ENCODE peak calls at places on chromosomes 7 and 10, in nine cellular contexts. One of them, this sample, is unnamed.

GRCh38 chr10:48792121-48792520 is 107.4 kb downstream of the WDFY4 start:
- DNase-seq in GM23338: no peak
- DNase-seq in stomach: no peak
- DNase-seq in transverse colon: no peak
- DNase-seq in prostate gland: no peak
- DNase-seq in breast epithelium: no peak
- DNase-seq in Panc1: no peak
- DNase-seq in K562: no peak
- DNase-seq in SK-N-SH: no peak
- DNase-seq in this sample: no peak

GRCh38 chr10:1240341-1240775 is 184.2 kb downstream of the WDR37 start:
- DNase-seq in breast epithelium: no peak
- DNase-seq in K562: no peak
- DNase-seq in Panc1: no peak
- DNase-seq in GM23338: peak
- DNase-seq in SK-N-SH: peak
- DNase-seq in prostate gland: no peak
- DNase-seq in stomach: no peak
- DNase-seq in transverse colon: peak
- DNase-seq in this sample: no peak

GRCh38 chr7:155844019-155844453 is 31.8 kb upstream of the SHH start:
- DNase-seq in GM23338: no peak
- DNase-seq in stomach: peak
- DNase-seq in K562: no peak
- DNase-seq in prostate gland: no peak
- DNase-seq in SK-N-SH: no peak
- DNase-seq in Panc1: no peak
- DNase-seq in breast epithelium: no peak
- DNase-seq in transverse colon: peak
- DNase-seq in this sample: no peak

GRCh38 chr10:11682267-11682683 is 59.9 kb upstream of the ECHDC3 start:
- DNase-seq in GM23338: no peak
- DNase-seq in prostate gland: no peak
- DNase-seq in breast epithelium: no peak
- DNase-seq in Panc1: no peak
- DNase-seq in K562: no peak
- DNase-seq in SK-N-SH: no peak
- DNase-seq in stomach: no peak
- DNase-seq in transverse colon: no peak
- DNase-seq in this sample: no peak

GRCh38 chr10:86673216-86673826 is 5.0 kb downstream of the LDB3 start:
- DNase-seq in prostate gland: no peak
- DNase-seq in breast epithelium: no peak
- DNase-seq in GM23338: no peak
- DNase-seq in K562: no peak
- DNase-seq in SK-N-SH: peak
- DNase-seq in Panc1: no peak
- DNase-seq in transverse colon: no peak
- DNase-seq in stomach: no peak
- DNase-seq in this sample: no peak

GRCh38 chr7:4659551-4660286 is 22.4 kb upstream of the FOXK1 start:
- DNase-seq in GM23338: peak
- DNase-seq in stomach: no peak
- DNase-seq in prostate gland: no peak
- DNase-seq in transverse colon: no peak
- DNase-seq in K562: peak
- DNase-seq in SK-N-SH: no peak
- DNase-seq in breast epithelium: no peak
- DNase-seq in Panc1: no peak
- DNase-seq in this sample: no peak

GRCh38 chr7:12550956-12551355 is 19.6 kb upstream of the SCIN start:
- DNase-seq in transverse colon: no peak
- DNase-seq in prostate gland: no peak
- DNase-seq in stomach: no peak
- DNase-seq in breast epithelium: no peak
- DNase-seq in Panc1: no peak
- DNase-seq in K562: no peak
- DNase-seq in GM23338: no peak
- DNase-seq in SK-N-SH: no peak
- DNase-seq in this sample: no peak

GRCh38 chr7:27146491-27147210 is 923 bp downstream of the HOXA6 start:
- DNase-seq in breast epithelium: peak
- DNase-seq in stomach: no peak
- DNase-seq in transverse colon: peak
- DNase-seq in K562: no peak
- DNase-seq in prostate gland: no peak
- DNase-seq in Panc1: no peak
- DNase-seq in SK-N-SH: peak
- DNase-seq in GM23338: peak
- DNase-seq in this sample: no peak

GRCh38 chr7:91264924-91265681 is 870 bp downstream of the FZD1 start:
- DNase-seq in SK-N-SH: peak
- DNase-seq in K562: no peak
- DNase-seq in Panc1: no peak
- DNase-seq in prostate gland: peak
- DNase-seq in GM23338: peak
- DNase-seq in transverse colon: peak
- DNase-seq in stomach: peak
- DNase-seq in breast epithelium: peak
- DNase-seq in this sample: no peak

GRCh38 chr7:85479918-85480658 is 293.2 kb upstream of the SEMA3D start:
- DNase-seq in stomach: no peak
- DNase-seq in transverse colon: no peak
- DNase-seq in Panc1: no peak
- DNase-seq in GM23338: no peak
- DNase-seq in K562: no peak
- DNase-seq in breast epithelium: no peak
- DNase-seq in prostate gland: no peak
- DNase-seq in SK-N-SH: peak
- DNase-seq in this sample: no peak

GRCh38 chr7:24401628-24402593 is 117.9 kb downstream of the NPY start:
- DNase-seq in transverse colon: no peak
- DNase-seq in Panc1: peak
- DNase-seq in K562: peak
- DNase-seq in breast epithelium: no peak
- DNase-seq in SK-N-SH: peak
- DNase-seq in stomach: no peak
- DNase-seq in GM23338: no peak
- DNase-seq in prostate gland: no peak
- DNase-seq in this sample: no peak

GRCh38 chr7:122803323-122803722 is 82.9 kb downstream of the CADPS2 start:
- DNase-seq in K562: no peak
- DNase-seq in breast epithelium: no peak
- DNase-seq in Panc1: no peak
- DNase-seq in SK-N-SH: no peak
- DNase-seq in transverse colon: no peak
- DNase-seq in GM23338: peak
- DNase-seq in prostate gland: no peak
- DNase-seq in stomach: no peak
- DNase-seq in this sample: no peak

GRCh38 chr10:86785968-86786367 is 29.5 kb downstream of the BMPR1A start:
- DNase-seq in prostate gland: no peak
- DNase-seq in breast epithelium: no peak
- DNase-seq in K562: no peak
- DNase-seq in Panc1: no peak
- DNase-seq in transverse colon: no peak
- DNase-seq in stomach: no peak
- DNase-seq in SK-N-SH: no peak
- DNase-seq in GM23338: no peak
- DNase-seq in this sample: no peak

GRCh38 chr7:148262721-148263229 is 327.8 kb upstream of the C7orf33 start:
- DNase-seq in breast epithelium: peak
- DNase-seq in transverse colon: peak
- DNase-seq in prostate gland: peak
- DNase-seq in stomach: peak
- DNase-seq in SK-N-SH: peak
- DNase-seq in GM23338: peak
- DNase-seq in K562: peak
- DNase-seq in Panc1: peak
- DNase-seq in this sample: peak

GRCh38 chr10:5428133-5428532 is 15.8 kb downstream of the NET1 start:
- DNase-seq in Panc1: no peak
- DNase-seq in SK-N-SH: no peak
- DNase-seq in prostate gland: no peak
- DNase-seq in GM23338: no peak
- DNase-seq in K562: no peak
- DNase-seq in stomach: no peak
- DNase-seq in breast epithelium: no peak
- DNase-seq in transverse colon: no peak
- DNase-seq in this sample: no peak

GRCh38 chr10:123136806-123137642 is 1.3 kb downstream of the HMX3 start:
- DNase-seq in prostate gland: no peak
- DNase-seq in K562: peak
- DNase-seq in stomach: no peak
- DNase-seq in Panc1: no peak
- DNase-seq in SK-N-SH: no peak
- DNase-seq in GM23338: peak
- DNase-seq in transverse colon: no peak
- DNase-seq in breast epithelium: no peak
- DNase-seq in this sample: no peak

GRCh38 chr10:14185501-14186045 is 145.2 kb downstream of the FRMD4A start:
- DNase-seq in stomach: no peak
- DNase-seq in K562: peak
- DNase-seq in Panc1: peak
- DNase-seq in GM23338: peak
- DNase-seq in breast epithelium: no peak
- DNase-seq in SK-N-SH: no peak
- DNase-seq in prostate gland: no peak
- DNase-seq in transverse colon: no peak
- DNase-seq in this sample: no peak

GRCh38 chr7:104967595-104967994 is 46.4 kb upstream of the KMT2E start:
- DNase-seq in Panc1: no peak
- DNase-seq in GM23338: no peak
- DNase-seq in stomach: no peak
- DNase-seq in breast epithelium: no peak
- DNase-seq in SK-N-SH: no peak
- DNase-seq in transverse colon: no peak
- DNase-seq in K562: no peak
- DNase-seq in prostate gland: no peak
- DNase-seq in this sample: no peak

GRCh38 chr7:124482229-124482628 is 283.4 kb downstream of the GPR37 start:
- DNase-seq in SK-N-SH: no peak
- DNase-seq in K562: no peak
- DNase-seq in transverse colon: no peak
- DNase-seq in Panc1: no peak
- DNase-seq in prostate gland: no peak
- DNase-seq in stomach: no peak
- DNase-seq in GM23338: peak
- DNase-seq in breast epithelium: no peak
- DNase-seq in this sample: no peak

GRCh38 chr10:74949434-74949833 is 123.0 kb downstream of the KAT6B start:
- DNase-seq in stomach: no peak
- DNase-seq in transverse colon: no peak
- DNase-seq in prostate gland: no peak
- DNase-seq in breast epithelium: no peak
- DNase-seq in SK-N-SH: no peak
- DNase-seq in K562: no peak
- DNase-seq in GM23338: no peak
- DNase-seq in Panc1: no peak
- DNase-seq in this sample: no peak

GRCh38 chr7:117790251-117790650 is 83.0 kb downstream of the CTTNBP2 start:
- DNase-seq in stomach: no peak
- DNase-seq in transverse colon: no peak
- DNase-seq in K562: no peak
- DNase-seq in Panc1: no peak
- DNase-seq in SK-N-SH: no peak
- DNase-seq in prostate gland: no peak
- DNase-seq in GM23338: no peak
- DNase-seq in breast epithelium: no peak
- DNase-seq in this sample: no peak

GRCh38 chr10:43075612-43076003 is 1.3 kb upstream of the RET start:
- DNase-seq in SK-N-SH: peak
- DNase-seq in breast epithelium: no peak
- DNase-seq in GM23338: peak
- DNase-seq in stomach: no peak
- DNase-seq in prostate gland: no peak
- DNase-seq in Panc1: no peak
- DNase-seq in transverse colon: no peak
- DNase-seq in K562: peak
- DNase-seq in this sample: no peak
- TF ChIP-seq CTCF in SK-N-SH: no peak
- TF ChIP-seq CTCF in breast epithelium: no peak
- TF ChIP-seq CTCF in GM23338: peak
- TF ChIP-seq CTCF in stomach: no peak
- TF ChIP-seq CTCF in prostate gland: no peak
- TF ChIP-seq CTCF in Panc1: peak
- TF ChIP-seq CTCF in transverse colon: no peak
- TF ChIP-seq CTCF in K562: peak
- TF ChIP-seq CTCF in this sample: no peak

GRCh38 chr10:32139223-32140073 is 83.2 kb upstream of the KIF5B start:
- DNase-seq in Panc1: peak
- DNase-seq in SK-N-SH: peak
- DNase-seq in GM23338: peak
- DNase-seq in breast epithelium: peak
- DNase-seq in transverse colon: peak
- DNase-seq in prostate gland: peak
- DNase-seq in stomach: peak
- DNase-seq in K562: peak
- DNase-seq in this sample: peak
- TF ChIP-seq POLR2AphosphoS5 in Panc1: no peak
- TF ChIP-seq POLR2AphosphoS5 in SK-N-SH: peak
- TF ChIP-seq POLR2AphosphoS5 in GM23338: no peak
- TF ChIP-seq POLR2AphosphoS5 in breast epithelium: peak
- TF ChIP-seq POLR2AphosphoS5 in transverse colon: peak
- TF ChIP-seq POLR2AphosphoS5 in prostate gland: peak
- TF ChIP-seq POLR2AphosphoS5 in stomach: peak
- TF ChIP-seq POLR2AphosphoS5 in K562: peak
- TF ChIP-seq POLR2AphosphoS5 in this sample: peak

GRCh38 chr10:31467791-31468535 is 148.9 kb downstream of the ZEB1 start:
- DNase-seq in prostate gland: peak
- DNase-seq in GM23338: peak
- DNase-seq in breast epithelium: no peak
- DNase-seq in stomach: peak
- DNase-seq in Panc1: peak
- DNase-seq in SK-N-SH: no peak
- DNase-seq in transverse colon: peak
- DNase-seq in K562: no peak
- DNase-seq in this sample: no peak
- TF ChIP-seq CTCF in prostate gland: peak
- TF ChIP-seq CTCF in GM23338: peak
- TF ChIP-seq CTCF in breast epithelium: peak
- TF ChIP-seq CTCF in stomach: no peak
- TF ChIP-seq CTCF in Panc1: peak
- TF ChIP-seq CTCF in SK-N-SH: peak
- TF ChIP-seq CTCF in transverse colon: peak
- TF ChIP-seq CTCF in K562: peak
- TF ChIP-seq CTCF in this sample: no peak

DNA sequence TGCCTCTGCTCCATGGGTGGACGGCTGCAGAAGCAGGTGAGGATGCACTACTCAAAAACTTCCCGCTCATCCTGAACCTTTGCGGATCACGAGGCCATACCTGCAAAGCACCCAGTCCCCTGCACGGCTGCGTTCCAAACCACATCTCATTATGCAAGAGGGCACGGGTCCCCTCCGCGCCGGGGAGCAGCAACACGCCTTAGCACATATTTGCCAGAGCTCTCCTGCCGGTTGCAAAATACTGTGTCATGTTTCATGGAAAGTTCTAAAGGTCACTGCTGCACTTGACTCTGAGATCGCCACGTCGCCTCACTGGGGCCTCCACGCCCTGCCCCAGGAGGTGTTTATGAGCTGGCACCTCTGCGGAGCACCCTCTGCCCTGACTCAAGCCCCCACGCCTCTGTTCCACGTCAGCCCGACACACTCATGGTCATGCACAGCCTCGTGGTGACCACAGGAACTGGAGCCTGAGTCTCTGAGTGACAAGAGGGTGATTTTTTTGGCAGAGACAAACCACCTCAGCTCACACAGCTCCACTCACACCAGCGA is 131.8 kb downstream of the PRKAG2 start:
- DNase-seq in Panc1: peak
- DNase-seq in prostate gland: no peak
- DNase-seq in K562: peak
- DNase-seq in GM23338: no peak
- DNase-seq in breast epithelium: no peak
- DNase-seq in SK-N-SH: no peak
- DNase-seq in transverse colon: peak
- DNase-seq in stomach: peak
- DNase-seq in this sample: no peak
- TF ChIP-seq POLR2AphosphoS5 in Panc1: no peak
- TF ChIP-seq POLR2AphosphoS5 in prostate gland: no peak
- TF ChIP-seq POLR2AphosphoS5 in K562: no peak
- TF ChIP-seq POLR2AphosphoS5 in GM23338: no peak
- TF ChIP-seq POLR2AphosphoS5 in breast epithelium: no peak
- TF ChIP-seq POLR2AphosphoS5 in SK-N-SH: no peak
- TF ChIP-seq POLR2AphosphoS5 in transverse colon: peak
- TF ChIP-seq POLR2AphosphoS5 in stomach: no peak
- TF ChIP-seq POLR2AphosphoS5 in this sample: no peak

This sample was measured in esophagus muscularis mucosa.